ENCODE peak calls at places on chromosomes 11 and 22, in ten cellular contexts. J is NT2/D1; U is neural crest cell; B is effector CD4-positive, alpha-beta T cell; P is bronchial epithelial cell; V is stimulated activated CD4-positive, alpha-beta T cell treated with anti-CD3 and anti-CD28 coated beads, Interleukin-2, amount 100 ng/mL, for 48 hours; Y is PC-3; Q is WTC11; S is AML-193; R is GM12891. F is an unnamed sample.

GRCh38 chr22:27761652-27762051 is 39.9 kb downstream of the MN1 start:
- DNase-seq in S (no peak), U (no peak), B (no peak), P (no peak), Y (no peak), V (no peak), R (no peak), J (no peak), Q (no peak), F (no peak)

GRCh38 chr22:30188911-30189310 is 57.6 kb downstream of the LIF start:
- DNase-seq in P (no peak), J (no peak), V (no peak), U (no peak), R (no peak), Y (no peak), B (no peak), Q (no peak), S (no peak), F (no peak)

GRCh38 chr11:66112640-66113098 is 42.6 kb downstream of the PACS1 start:
- DNase-seq in U (no peak), V (no peak), B (no peak), Q (no peak), J (no peak), P (peak), S (no peak), Y (peak), R (no peak), F (peak)

GRCh38 chr22:29004647-29005371 is 56.8 kb downstream of the C22orf31 start:
- DNase-seq in R (no peak), U (peak), Q (peak), S (no peak), V (no peak), Y (no peak), P (peak), J (no peak), B (no peak), F (no peak)

GRCh38 chr11:132980721-132981120 is 551.6 kb downstream of the OPCML start:
- DNase-seq in Q (no peak), U (no peak), B (no peak), Y (no peak), S (no peak), P (peak), R (no peak), J (no peak), V (no peak), F (no peak)

GRCh38 chr22:20571078-20571503 is 63.7 kb downstream of the MED15 start:
- DNase-seq in J (no peak), S (no peak), R (no peak), Y (no peak), V (no peak), U (no peak), B (no peak), P (no peak), Q (no peak), F (no peak)

GRCh38 chr11:73565804-73566203 is 32.1 kb downstream of the FAM168A start:
- DNase-seq in Q (no peak), J (no peak), S (no peak), Y (no peak), R (no peak), V (no peak), U (no peak), B (no peak), P (no peak), F (no peak)

GRCh38 chr11:125625225-125625593 is 246 bp downstream of the CHEK1 start:
- DNase-seq in B (no peak), J (no peak), U (no peak), P (no peak), Y (no peak), Q (no peak), S (peak), V (no peak), R (no peak), F (no peak)

GRCh38 chr22:17855891-17856290 is 81.6 kb upstream of the BID start:
- DNase-seq in Q (no peak), U (no peak), S (no peak), V (no peak), J (no peak), R (no peak), B (no peak), Y (no peak), P (no peak), F (no peak)

GRCh38 chr11:34044664-34045485 is 6.7 kb upstream of the CAPRIN1 start:
- DNase-seq in J (peak), S (peak), V (no peak), R (no peak), Q (peak), U (peak), Y (peak), B (no peak), P (peak), F (peak)

F was measured in MCF 10A.